ENCODE peak calls at places on chromosomes 12 and 14, in six cellular contexts. N is body of pancreas, C is hepatocyte, K is AG10803, J is activated T-helper 1 cell treated with Interleukin-2 at 50 U/mL for 16 hours, H is foreskin fibroblast. S is an unnamed sample.

GRCh38 chr14:39946796-39947195 is 514.6 kb upstream of the FBXO33 start:
- DNase-seq in N (no peak), K (no peak), C (peak), J (no peak), H (peak), S (no peak)

GRCh38 chr12:109606261-109607028 is 32.9 kb downstream of the MVK start:
- DNase-seq in J (no peak), H (peak), K (no peak), C (peak), N (no peak), S (no peak)

GRCh38 chr12:50082644-50083043 is 2.5 kb upstream of the SMARCD1 start:
- DNase-seq in C (peak), K (no peak), N (no peak), H (no peak), J (no peak), S (no peak)

GRCh38 chr12:84842406-84843013 is 70.1 kb downstream of the SLC6A15 start:
- DNase-seq in H (peak), N (no peak), J (no peak), C (peak), K (peak), S (no peak)

GRCh38 chr14:50396636-50397460 is at the start of gene CDKL1:
- DNase-seq in H (peak), K (peak), J (peak), C (peak), N (peak), S (peak)

GRCh38 chr12:68163546-68164210 is 4.1 kb upstream of the IFNG start:
- DNase-seq in H (no peak), K (no peak), J (no peak), N (no peak), C (no peak), S (no peak)

GRCh38 chr12:27083861-27084271 is 1.5 kb upstream of the C12orf71 start:
- DNase-seq in K (peak), N (no peak), J (no peak), C (peak), H (peak), S (peak)

GRCh38 chr12:1611775-1612174 is 17.3 kb upstream of the WNT5B start:
- DNase-seq in N (no peak), H (peak), J (no peak), K (peak), C (no peak), S (no peak)

GRCh38 chr12:122909442-122910288 is 13.7 kb upstream of the VPS37B start:
- DNase-seq in C (no peak), H (no peak), N (peak), J (no peak), K (no peak), S (no peak)

GRCh38 chr12:16674885-16675284 is 68.9 kb upstream of the LMO3 start:
- DNase-seq in J (no peak), N (no peak), H (no peak), C (no peak), K (no peak), S (no peak)

GRCh38 chr12:26203167-26203566 is 7.8 kb downstream of the SSPN start:
- DNase-seq in C (no peak), J (no peak), H (no peak), N (no peak), K (no peak), S (no peak)

GRCh38 chr12:6180300-6181051 is 19.7 kb upstream of the CD9 start:
- DNase-seq in K (peak), J (no peak), N (peak), C (peak), H (peak), S (peak)

GRCh38 chr14:99817331-99817730 is 24.1 kb downstream of the EML1 start:
- DNase-seq in H (no peak), C (no peak), K (no peak), N (no peak), J (no peak), S (no peak)

GRCh38 chr14:100438678-100439592 is 115.8 kb downstream of the SLC25A47 start:
- DNase-seq in C (peak), H (peak), N (peak), K (peak), J (no peak), S (peak)

GRCh38 chr14:30210630-30211029 is 283.0 kb upstream of the PRKD1 start:
- DNase-seq in J (no peak), C (no peak), K (peak), H (peak), N (no peak), S (no peak)

GRCh38 chr14:103401223-103402214 is 16.3 kb downstream of the MARK3 start:
- DNase-seq in C (no peak), K (peak), J (no peak), H (peak), N (no peak), S (peak)

S was measured in hepatic stellate cell.